ENCODE peak calls at places on chromosome 18, in eight cellular contexts. C, D, L, O, T, R, N and I are unnamed samples.

GRCh38 chr18:74499633-74500032 is 3.5 kb downstream of the CNDP2 start:
- DNase-seq in C (peak), O (peak), R (peak), L (no peak), D (no peak), N (peak), T (peak), I (peak)

GRCh38 chr18:72935744-72936143 is 68.0 kb upstream of the NETO1 start:
- DNase-seq in C (no peak), R (no peak), D (peak), T (no peak), L (no peak), O (no peak), N (no peak), I (no peak)

GRCh38 chr18:50790956-50791355 is 28.9 kb downstream of the MRO start:
- DNase-seq in L (no peak), T (no peak), N (no peak), R (no peak), D (no peak), O (no peak), C (no peak), I (no peak)

GRCh38 chr18:79576686-79577351 is 102.8 kb upstream of the CTDP1 start:
- DNase-seq in L (peak), R (peak), C (peak), D (no peak), T (peak), O (no peak), N (peak), I (no peak)

GRCh38 chr18:55290898-55291297 is 297.1 kb downstream of the TCF4 start:
- DNase-seq in L (no peak), R (no peak), T (no peak), D (no peak), C (no peak), O (no peak), N (no peak), I (no peak)

GRCh38 chr18:75405341-75405740 is 22.2 kb downstream of the SMIM21 start:
- DNase-seq in O (no peak), D (no peak), T (no peak), N (no peak), L (no peak), C (no peak), R (no peak), I (no peak)

GRCh38 chr18:34522627-34523026 is 187.5 kb upstream of the DTNA start:
- DNase-seq in D (no peak), T (no peak), L (no peak), C (peak), O (no peak), R (no peak), N (no peak), I (no peak)

GRCh38 chr18:56246912-56247311 is 391.5 kb downstream of the TXNL1 start:
- DNase-seq in D (no peak), R (no peak), C (no peak), L (no peak), N (no peak), O (no peak), T (no peak), I (no peak)

GRCh38 chr18:49096021-49096420 is 145.3 kb upstream of the SMAD7 start:
- DNase-seq in O (no peak), D (peak), C (no peak), T (no peak), L (no peak), N (no peak), R (no peak), I (no peak)

GRCh38 chr18:23331091-23331920 is 121.8 kb upstream of the RIOK3 start:
- DNase-seq in O (no peak), L (no peak), D (no peak), N (peak), C (no peak), T (no peak), R (no peak), I (no peak)

GRCh38 chr18:45335644-45336043 is 279.6 kb upstream of the SLC14A2 start:
- DNase-seq in T (no peak), N (peak), O (no peak), D (no peak), L (no peak), R (no peak), C (no peak), I (no peak)

GRCh38 chr18:10081477-10081876 is 167.7 kb downstream of the VAPA start:
- DNase-seq in R (no peak), D (no peak), N (no peak), T (no peak), L (no peak), O (no peak), C (no peak), I (no peak)

GRCh38 chr18:44679056-44679911 is 1.4 kb upstream of the SETBP1 start:
- DNase-seq in C (peak), O (peak), L (peak), T (peak), R (peak), D (peak), N (peak), I (peak)

GRCh38 chr18:78928076-78928475 is 51.5 kb upstream of the SALL3 start:
- DNase-seq in R (no peak), T (no peak), D (no peak), L (no peak), C (no peak), N (no peak), O (no peak), I (no peak)

GRCh38 chr18:34114996-34115395 is 109.7 kb downstream of the NOL4 start:
- DNase-seq in N (no peak), R (no peak), C (no peak), D (no peak), T (no peak), O (no peak), L (no peak), I (no peak)

GRCh38 chr18:79986726-79987125 is 1.6 kb downstream of the TXNL4A start:
- DNase-seq in O (peak), D (no peak), N (no peak), R (no peak), T (no peak), C (no peak), L (no peak), I (no peak)

GRCh38 chr18:45166341-45167108 is 448.8 kb upstream of the SLC14A2 start:
- DNase-seq in L (no peak), R (no peak), C (no peak), D (peak), O (no peak), N (peak), T (peak), I (no peak)

GRCh38 chr18:57175550-57175949 is 28.7 kb downstream of the BOD1L2 start:
- DNase-seq in L (peak), T (no peak), C (no peak), O (no peak), D (no peak), R (no peak), N (no peak), I (peak)

GRCh38 chr18:48227206-48227605 is 182.0 kb downstream of the ZBTB7C start:
- DNase-seq in O (no peak), R (no peak), D (no peak), N (no peak), C (no peak), T (no peak), L (no peak), I (no peak)

GRCh38 chr18:34976084-34976483 is 65.1 kb upstream of the MAPRE2 start:
- DNase-seq in N (no peak), R (no peak), O (no peak), L (no peak), D (no peak), T (no peak), C (no peak), I (no peak)

GRCh38 chr18:48800877-48801727 is 149.7 kb downstream of the SMAD7 start:
- DNase-seq in D (no peak), T (no peak), N (no peak), L (peak), R (peak), C (peak), O (no peak), I (no peak)

GRCh38 chr18:12911025-12911927 is 27.2 kb upstream of the PTPN2 start:
- DNase-seq in O (no peak), D (no peak), L (peak), R (peak), T (peak), N (no peak), C (peak), I (no peak)

GRCh38 chr18:79900610-79901570 is 50.6 kb downstream of the SLC66A2 start:
- DNase-seq in C (peak), L (no peak), N (no peak), T (peak), D (no peak), O (no peak), R (no peak), I (no peak)

GRCh38 chr18:49639643-49640361 is 77.9 kb downstream of the LIPG start:
- DNase-seq in L (no peak), R (no peak), D (no peak), T (no peak), C (peak), N (no peak), O (no peak), I (no peak)

GRCh38 chr18:25099838-25100393 is 252.1 kb downstream of the ZNF521 start:
- DNase-seq in O (no peak), R (no peak), N (no peak), T (peak), L (no peak), D (no peak), C (no peak), I (no peak)

GRCh38 chr18:34738173-34738894 is 28.2 kb downstream of the DTNA start:
- DNase-seq in T (no peak), L (no peak), R (no peak), C (peak), O (no peak), N (no peak), D (peak), I (no peak)

GRCh38 chr18:77078671-77079070 is 53.9 kb downstream of the MBP start:
- DNase-seq in O (no peak), N (no peak), L (no peak), C (no peak), R (no peak), T (no peak), D (no peak), I (no peak)

GRCh38 chr18:33757037-33757436 is 179.0 kb downstream of the ASXL3 start:
- DNase-seq in R (no peak), C (no peak), N (no peak), D (no peak), L (no peak), O (no peak), T (no peak), I (no peak)

GRCh38 chr18:78773819-78774218 is 205.8 kb upstream of the SALL3 start:
- DNase-seq in C (no peak), L (no peak), T (no peak), O (no peak), D (no peak), N (no peak), R (no peak), I (no peak)

GRCh38 chr18:54215069-54215468 is 9.4 kb downstream of the MBD2 start:
- DNase-seq in N (no peak), T (no peak), L (no peak), C (no peak), D (no peak), O (no peak), R (no peak), I (peak)

GRCh38 chr18:9741821-9742541 is 33.9 kb downstream of the RAB31 start:
- DNase-seq in O (no peak), N (no peak), R (no peak), T (no peak), D (peak), L (no peak), C (peak), I (peak)

GRCh38 chr18:22841840-22842239 is 91.3 kb upstream of the RBBP8 start:
- DNase-seq in D (no peak), O (no peak), L (no peak), N (no peak), C (no peak), T (no peak), R (no peak), I (no peak)

GRCh38 chr18:31244737-31245432 is 73.1 kb upstream of the DSG1 start:
- DNase-seq in L (no peak), C (no peak), R (no peak), N (no peak), T (no peak), D (no peak), O (no peak), I (no peak)

GRCh38 chr18:31243740-31244512 is 74.0 kb upstream of the DSG1 start:
- DNase-seq in O (no peak), L (no peak), N (no peak), D (no peak), T (no peak), R (no peak), C (no peak), I (no peak)

GRCh38 chr18:31245820-31246219 is 72.1 kb upstream of the DSG1 start:
- DNase-seq in N (no peak), C (no peak), O (no peak), D (no peak), R (no peak), T (no peak), L (no peak), I (no peak)

GRCh38 chr18:31241425-31241824 is 76.5 kb upstream of the DSG1 start:
- DNase-seq in D (no peak), T (no peak), R (no peak), L (no peak), O (no peak), N (no peak), C (no peak), I (no peak)

DNA sequence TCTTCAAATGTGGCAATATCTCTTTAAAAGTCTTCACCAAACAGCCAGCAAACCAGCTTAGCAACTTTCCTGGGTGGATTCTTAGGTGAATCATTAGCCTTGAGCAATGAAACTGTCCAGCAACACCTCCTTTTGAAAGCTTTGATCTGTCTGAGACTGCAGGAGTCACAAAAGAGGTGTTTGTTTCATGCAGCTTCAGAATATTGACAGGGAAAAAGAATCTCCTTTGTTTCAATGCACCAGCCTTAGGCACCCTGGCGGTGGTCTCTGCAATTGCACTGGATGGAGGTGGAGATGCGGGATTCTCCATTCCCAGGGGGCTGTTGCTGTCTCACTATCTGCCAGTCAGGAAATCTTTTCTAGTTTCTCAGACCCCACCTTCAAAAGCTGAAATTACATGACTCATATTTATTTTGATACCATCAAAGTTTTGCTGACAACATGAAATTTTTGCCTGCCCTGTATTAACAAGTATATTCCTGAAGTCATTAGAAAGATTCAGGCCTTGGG is 76.0 kb upstream of the DSG1 start:
- DNase-seq in D (peak), R (no peak), O (peak), T (no peak), C (no peak), N (peak), L (peak), I (peak)
- TF ChIP-seq CTCF in D (peak), R (no peak), O (peak), T (no peak), C (no peak), N (peak), L (peak), I (no peak)

GRCh38 chr18:32378705-32379104 is 92.0 kb downstream of the GAREM1 start:
- DNase-seq in T (no peak), L (no peak), C (peak), R (no peak), D (peak), O (no peak), N (no peak), I (no peak)
- TF ChIP-seq POLR2A in T (no peak), L (no peak), C (no peak), R (no peak), D (no peak), O (no peak), N (no peak), I (no peak)

DNA sequence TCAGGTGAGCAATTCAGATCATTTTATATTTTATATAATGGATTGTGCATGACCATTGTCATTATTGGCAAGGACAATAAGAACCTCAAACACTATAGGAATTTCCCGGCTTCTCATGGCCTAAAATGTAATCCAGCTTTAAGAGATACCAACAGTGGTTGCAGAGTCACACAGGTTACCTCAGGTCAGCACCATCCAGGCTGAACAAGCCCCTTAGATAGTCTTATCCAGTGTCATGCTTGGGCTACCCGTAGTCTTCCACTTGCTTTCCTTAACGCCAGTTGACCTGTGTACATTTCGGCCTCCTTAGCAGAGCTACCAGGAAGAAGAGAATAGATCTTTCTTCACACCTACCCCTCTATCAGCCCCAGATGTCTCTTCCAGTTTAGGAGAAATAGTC is 293.3 kb upstream of the SYT4 start:
- DNase-seq in N (no peak), R (no peak), T (no peak), L (no peak), C (no peak), D (no peak), O (no peak), I (no peak)
- H3K4me3 ChIP-seq in N (no peak), R (no peak), T (no peak), L (no peak), C (no peak), D (no peak), O (no peak), I (no peak)

GRCh38 chr18:63321291-63321690 is 1.7 kb upstream of the BCL2 start:
- DNase-seq in O (no peak), D (no peak), N (no peak), T (no peak), L (no peak), C (no peak), R (no peak), I (no peak)

GRCh38 chr18:63319383-63320040 is at the start of gene BCL2:
- DNase-seq in T (peak), N (peak), L (peak), C (peak), D (peak), R (no peak), O (peak), I (peak)

GRCh38 chr18:63320041-63320689 is 596 bp upstream of the BCL2 start:
- DNase-seq in N (peak), O (peak), C (peak), T (peak), R (peak), D (peak), L (peak), I (peak)

GRCh38 chr18:63322246-63322645 is 2.7 kb upstream of the BCL2 start:
- DNase-seq in C (no peak), T (no peak), D (no peak), O (no peak), L (no peak), R (no peak), N (no peak), I (peak)

DNA sequence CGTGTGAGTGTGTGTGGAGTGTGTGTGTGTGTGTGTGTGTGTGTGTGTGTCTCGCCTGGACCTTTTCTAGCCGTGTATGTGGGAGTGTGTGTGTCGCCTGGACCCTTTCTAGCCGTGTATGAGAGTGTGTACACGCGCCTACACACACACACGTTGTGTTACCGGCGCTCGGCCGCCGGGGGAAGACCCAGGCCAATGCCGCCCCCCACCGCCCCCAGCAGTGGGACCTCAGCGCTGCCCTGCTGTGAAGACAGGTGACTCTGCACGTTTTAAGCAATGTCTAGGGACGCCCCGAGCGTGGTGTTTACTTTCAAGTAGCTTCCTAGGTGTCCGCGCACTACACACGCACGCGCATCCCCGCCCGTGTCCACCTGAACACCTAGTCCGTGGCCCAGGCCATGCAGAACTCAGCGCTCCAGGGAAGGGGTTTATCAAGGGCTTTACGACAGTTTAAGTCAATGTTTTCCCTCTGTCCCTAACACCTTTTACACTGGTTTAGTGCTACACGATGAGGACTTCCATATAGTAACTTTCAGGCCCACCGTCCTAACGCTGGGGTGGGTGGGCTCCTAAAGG is 1.2 kb upstream of the BCL2 start:
- DNase-seq in T (peak), R (peak), N (peak), D (peak), O (peak), C (peak), L (peak), I (peak)
- TF ChIP-seq CTCF in T (no peak), R (no peak), N (peak), D (no peak), O (no peak), C (no peak), L (no peak), I (no peak)

GRCh38 chr18:6409933-6410332 is 4.8 kb downstream of the L3MBTL4 start:
- DNase-seq in L (no peak), C (no peak), R (no peak), O (no peak), D (no peak), T (no peak), N (no peak), I (no peak)
- TF ChIP-seq POLR2A in L (no peak), C (no peak), R (no peak), O (no peak), D (no peak), T (no peak), N (no peak), I (no peak)

GRCh38 chr18:8662574-8663255 is 42.6 kb upstream of the MTCL1 start:
- DNase-seq in O (no peak), T (no peak), D (no peak), R (no peak), N (no peak), C (no peak), L (no peak), I (no peak)
- H3K4me3 ChIP-seq in O (no peak), T (no peak), D (no peak), R (no peak), N (no peak), C (no peak), L (no peak), I (no peak)

GRCh38 chr18:3104190-3105054 is 91.5 kb upstream of the LPIN2 start:
- DNase-seq in N (no peak), T (no peak), C (no peak), O (no peak), D (no peak), L (no peak), R (no peak), I (no peak)
- TF ChIP-seq CTCF in N (no peak), T (no peak), C (no peak), O (no peak), D (no peak), L (no peak), R (no peak), I (no peak)

DNA sequence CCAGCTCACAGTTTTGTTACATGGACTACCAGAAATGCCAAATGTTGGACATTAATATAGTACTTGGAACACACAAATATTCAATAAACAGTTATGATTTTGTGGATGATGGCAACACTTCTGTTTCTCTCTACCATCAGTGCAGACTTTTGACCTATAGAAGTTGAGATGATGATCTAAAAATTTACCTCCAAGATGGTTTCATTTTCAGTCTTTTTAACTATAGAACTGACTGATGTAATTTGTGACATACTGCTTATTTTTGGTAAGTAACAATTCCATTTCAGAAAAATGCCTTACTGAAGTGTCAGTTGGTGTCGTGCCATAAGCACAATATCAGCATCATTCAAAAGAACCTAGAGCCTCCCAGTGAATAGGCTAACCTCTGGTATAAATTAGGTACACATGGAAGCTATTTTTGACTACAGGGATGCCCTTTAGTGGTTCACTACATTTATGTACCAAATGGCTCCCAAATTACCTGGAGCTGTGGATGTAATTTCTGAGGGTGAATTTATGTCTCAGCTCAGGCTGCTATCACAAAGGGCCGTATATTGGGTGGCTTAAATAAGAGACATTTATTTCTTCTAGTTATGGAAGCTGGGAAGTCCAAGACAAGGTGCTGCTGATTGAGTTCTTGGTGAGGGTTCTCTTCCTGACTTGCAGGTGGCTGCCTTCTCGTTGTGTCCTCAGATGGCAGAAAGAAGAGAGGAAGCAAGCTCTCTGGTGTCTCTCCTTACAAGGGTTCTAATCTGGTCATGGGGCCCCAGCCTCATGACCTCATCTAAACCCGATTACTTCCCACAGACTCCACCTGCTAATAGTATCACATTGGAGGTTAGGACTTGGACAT is 66.5 kb downstream of the ALPK2 start:
- DNase-seq in T (no peak), N (no peak), D (no peak), O (no peak), C (no peak), R (no peak), L (no peak), I (no peak)
- TF ChIP-seq POLR2A in T (no peak), N (no peak), D (no peak), O (no peak), C (no peak), R (no peak), L (no peak), I (no peak)

GRCh38 chr18:37393221-37393828 is 172.3 kb downstream of the CELF4 start:
- DNase-seq in L (no peak), R (no peak), C (no peak), N (no peak), O (no peak), D (no peak), T (no peak), I (no peak)
- H3K4me3 ChIP-seq in L (peak), R (peak), C (peak), N (no peak), O (no peak), D (peak), T (peak), I (no peak)